ENCODE peak calls at places on chromosome 20, in eight cellular contexts. P, U, E, K, I, V, T and Z are unnamed samples.

GRCh38 chr20:11204926-11205768 is 531.3 kb upstream of the JAG1 start:
- DNase-seq in T (peak; percentile 71), V (peak; percentile 70), P (no peak), E (no peak), I (peak; percentile 74), K (no peak), U (peak; percentile 63), Z (peak; percentile 72)

GRCh38 chr20:2387180-2387577 is 6.5 kb downstream of the TGM6 start:
- DNase-seq in K (no peak), T (peak; percentile 48), E (no peak), I (peak; percentile 25), U (no peak), V (no peak), P (no peak), Z (no peak)

GRCh38 chr20:40497781-40498691 is 191.0 kb downstream of the MAFB start:
- DNase-seq in P (peak; percentile 87), T (no peak), V (peak; percentile 78), I (peak; percentile 10), K (no peak), E (no peak), U (no peak), Z (no peak)

GRCh38 chr20:35326021-35326731 is 34.0 kb upstream of the FAM83C start:
- DNase-seq in P (no peak), U (peak; percentile 49), K (no peak), I (no peak), E (no peak), T (no peak), V (no peak), Z (no peak)

GRCh38 chr20:6590891-6591679 is 176.4 kb upstream of the BMP2 start:
- DNase-seq in K (no peak), P (no peak), T (no peak), U (no peak), V (no peak), E (no peak), I (peak; percentile 48), Z (peak; percentile 55)

GRCh38 chr20:57013741-57014140 is 252.7 kb downstream of the BMP7 start:
- DNase-seq in E (no peak), U (no peak), K (no peak), I (no peak), P (no peak), T (no peak), V (no peak), Z (peak; percentile 51)

GRCh38 chr20:12201289-12201991 is 283.7 kb downstream of the BTBD3 start:
- DNase-seq in P (no peak), E (no peak), U (no peak), K (no peak), I (no peak), T (no peak), V (no peak), Z (no peak)

GRCh38 chr20:6704132-6704861 is 63.2 kb upstream of the BMP2 start:
- DNase-seq in U (peak; percentile 59), I (peak; percentile 55), E (no peak), P (no peak), V (peak; percentile 53), T (peak; percentile 85), K (no peak), Z (peak; percentile 23)

GRCh38 chr20:47054945-47055344 is 160.3 kb downstream of the EYA2 start:
- DNase-seq in T (no peak), E (no peak), U (no peak), P (no peak), V (no peak), I (no peak), K (no peak), Z (no peak)

GRCh38 chr20:37161830-37162549 is 17.1 kb upstream of the RPN2 start:
- DNase-seq in E (no peak), I (no peak), P (no peak), V (no peak), K (no peak), U (no peak), T (no peak), Z (no peak)

GRCh38 chr20:35012227-35013069 is 56.8 kb downstream of the MYH7B start:
- DNase-seq in K (no peak), U (peak; percentile 8), I (no peak), P (no peak), E (no peak), V (no peak), T (no peak), Z (no peak)

GRCh38 chr20:13009682-13010406 is 1.1 kb downstream of the SPTLC3 start:
- DNase-seq in T (peak; percentile 63), V (peak; percentile 26), U (no peak), I (peak; percentile 30), P (no peak), K (no peak), E (peak; percentile 17), Z (peak; percentile 71)

GRCh38 chr20:60869032-60869550 is 383.0 kb upstream of the CDH4 start:
- DNase-seq in P (no peak), V (no peak), K (no peak), I (no peak), U (no peak), T (no peak), E (no peak), Z (no peak)

GRCh38 chr20:53660947-53661381 is 67.3 kb upstream of the ZNF217 start:
- DNase-seq in I (no peak), P (no peak), V (no peak), T (no peak), K (no peak), E (no peak), U (no peak), Z (no peak)

GRCh38 chr20:37803476-37804307 is 99.2 kb upstream of the VSTM2L start:
- DNase-seq in I (no peak), K (no peak), U (no peak), V (no peak), E (peak; percentile 25), T (no peak), P (no peak), Z (no peak)

GRCh38 chr20:52500150-52500549 is 308.6 kb upstream of the ZFP64 start:
- DNase-seq in V (no peak), E (no peak), K (no peak), T (no peak), P (no peak), U (no peak), I (no peak), Z (no peak)

GRCh38 chr20:60177080-60177479 is 218.9 kb downstream of the CDH26 start:
- DNase-seq in K (no peak), U (no peak), T (no peak), P (no peak), E (no peak), V (no peak), I (no peak), Z (no peak)

GRCh38 chr20:18978311-18978710 is 164.7 kb downstream of the SCP2D1 start:
- DNase-seq in I (no peak), U (no peak), P (no peak), V (no peak), E (no peak), T (no peak), K (no peak), Z (no peak)

GRCh38 chr20:25723975-25724374 is 27.3 kb upstream of the ZNF337 start:
- DNase-seq in K (no peak), V (no peak), E (no peak), U (no peak), I (no peak), P (no peak), T (no peak), Z (no peak)
- TF ChIP-seq POLR2A in K (no peak), V (no peak), E (no peak), U (no peak), I (no peak), P (no peak), T (no peak), Z (no peak)

GRCh38 chr20:3678198-3678597 is 3.6 kb downstream of the ADAM33 start:
- DNase-seq in T (no peak), U (no peak), I (no peak), P (no peak), E (no peak), V (no peak), K (no peak), Z (no peak)
- TF ChIP-seq POLR2AphosphoS5 in T (no peak), U (no peak), I (no peak), P (no peak), E (no peak), V (no peak), K (no peak), Z (no peak)

DNA sequence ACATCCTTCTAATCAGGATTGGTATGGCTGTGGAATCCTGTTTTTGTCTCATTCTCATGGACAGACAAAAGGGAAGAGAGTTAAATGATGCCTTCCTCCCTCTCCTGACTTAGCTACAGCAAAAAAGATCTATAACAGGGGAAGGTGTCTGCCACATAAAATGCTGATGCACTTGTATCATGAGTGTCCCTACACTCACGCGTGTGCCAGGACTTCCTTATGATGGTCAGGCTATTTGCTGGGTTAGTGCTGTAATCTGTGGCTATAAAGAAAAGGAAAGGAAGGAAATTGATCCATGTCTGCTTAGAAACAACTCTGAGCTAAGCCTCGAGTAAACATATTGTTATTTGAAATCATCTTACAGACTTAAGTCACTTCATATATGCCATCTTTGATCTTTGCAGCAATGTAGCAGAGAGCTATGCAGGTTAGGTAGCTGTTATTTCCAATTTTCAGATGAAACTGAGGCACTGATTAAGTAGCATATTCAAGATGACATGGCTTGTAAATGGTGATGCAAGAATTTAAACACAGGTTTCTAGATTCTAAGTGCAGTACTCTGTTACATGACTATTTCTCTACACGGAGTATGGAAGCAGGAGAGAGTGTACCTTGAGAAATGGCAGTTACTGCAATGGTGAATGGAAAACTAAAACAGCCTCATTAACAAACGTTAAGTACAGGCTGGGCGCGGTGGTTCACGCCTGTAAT is 8.4 kb upstream of the DHX35 start:
- DNase-seq in I (no peak), U (no peak), P (no peak), K (no peak), E (no peak), T (no peak), V (no peak), Z (no peak)
- TF ChIP-seq POLR2A in I (no peak), U (no peak), P (no peak), K (no peak), E (no peak), T (no peak), V (no peak), Z (no peak)

DNA sequence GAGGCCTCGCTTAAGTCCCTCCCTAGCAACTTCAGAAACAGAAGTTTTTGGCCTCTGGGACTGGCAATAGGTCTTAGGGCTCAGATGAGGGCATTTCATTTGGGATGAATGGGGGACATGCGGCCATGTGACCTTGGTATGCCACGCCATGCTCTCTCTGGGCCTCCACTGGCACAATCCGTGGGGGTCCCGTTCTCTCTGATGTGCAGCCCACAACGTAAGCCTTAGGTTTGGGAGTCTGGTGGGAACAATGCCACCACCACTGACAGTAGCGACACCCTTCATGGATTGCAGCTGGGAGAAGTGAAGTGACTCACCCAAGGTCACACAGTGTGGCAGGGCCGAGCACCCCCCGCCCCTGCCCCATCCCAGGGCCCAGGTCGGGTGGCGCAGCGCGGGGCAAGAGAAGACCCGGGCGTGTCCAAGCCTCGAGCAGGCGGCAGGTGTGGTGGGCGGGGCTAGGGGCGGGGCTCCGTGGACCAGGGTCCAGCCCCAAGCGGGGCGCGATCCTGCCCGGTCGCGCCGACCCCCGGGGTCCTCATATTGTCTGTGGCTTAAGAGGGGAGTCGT is 864 bp upstream of the CEBPB start:
- DNase-seq in U (peak; percentile 70), E (no peak), P (peak; percentile 91), K (no peak), V (peak; percentile 63), T (peak; percentile 79), I (peak; percentile 88), Z (no peak)
- TF ChIP-seq POLR2AphosphoS5 in U (no peak), E (no peak), P (no peak), K (no peak), V (no peak), T (peak; percentile 37), I (no peak), Z (no peak)

GRCh38 chr20:62652051-62652893 is 10.0 kb downstream of the SLCO4A1 start:
- DNase-seq in I (peak; percentile 94), V (peak; percentile 96), U (peak; percentile 93), E (peak; percentile 92), T (peak; percentile 90), K (peak; percentile 89), P (peak; percentile 95), Z (peak; percentile 85)
- TF ChIP-seq POLR2A in I (peak; percentile 88), V (peak; percentile 48), U (no peak), E (peak; percentile 54), T (no peak), K (peak; percentile 18), P (no peak), Z (peak; percentile 34)